ENCODE peak calls at places on chromosome 22, in five cellular contexts. Q, Y, D, K and M are unnamed samples.

GRCh38 chr22:48886604-48887393 is 940.9 kb downstream of the BRD1 start:
- DNase-seq in Q (no peak), Y (no peak), D (no peak), K (no peak), M (no peak)

GRCh38 chr22:50656122-50657070 is 16.2 kb upstream of the SHANK3 start:
- DNase-seq in Q (peak), Y (no peak), D (no peak), K (no peak), M (no peak)

GRCh38 chr22:28075260-28075981 is 156.4 kb upstream of the PITPNB start:
- DNase-seq in Q (peak), Y (peak), D (no peak), K (peak), M (peak)

GRCh38 chr22:26168199-26168915 is 905 bp upstream of the SEZ6L start:
- DNase-seq in Q (no peak), Y (no peak), D (no peak), K (no peak), M (no peak)

GRCh38 chr22:22408731-22409696 is 99.5 kb downstream of the ZNF280B start:
- DNase-seq in Q (peak), Y (no peak), D (peak), K (no peak), M (no peak)

GRCh38 chr22:43964314-43964857 is 9.1 kb downstream of the SAMM50 start:
- DNase-seq in Q (no peak), Y (no peak), D (no peak), K (no peak), M (no peak)

GRCh38 chr22:46737105-46737975 is 712 bp downstream of the CERK start:
- DNase-seq in Q (peak), Y (peak), D (peak), K (no peak), M (peak)

GRCh38 chr22:16955678-16956210 is 52.3 kb downstream of the GAB4 start:
- DNase-seq in Q (no peak), Y (no peak), D (no peak), K (no peak), M (no peak)

GRCh38 chr22:47337161-47337621 is 574.7 kb downstream of the TBC1D22A start:
- DNase-seq in Q (peak), Y (no peak), D (no peak), K (no peak), M (no peak)

GRCh38 chr22:50567721-50568252 is 5.1 kb upstream of the SYCE3 start:
- DNase-seq in Q (no peak), Y (no peak), D (no peak), K (no peak), M (no peak)

GRCh38 chr22:46323126-46323525 is 12.4 kb upstream of the TRMU start:
- DNase-seq in Q (no peak), Y (no peak), D (no peak), K (no peak), M (no peak)

GRCh38 chr22:38757464-38757757 is 1.6 kb upstream of the SUN2 start:
- DNase-seq in Q (no peak), Y (no peak), D (no peak), K (no peak), M (no peak)

GRCh38 chr22:38756631-38757463 is 1.0 kb upstream of the SUN2 start:
- DNase-seq in Q (no peak), Y (no peak), D (peak), K (no peak), M (peak)

GRCh38 chr22:38759005-38759404 is 3.2 kb upstream of the SUN2 start:
- DNase-seq in Q (no peak), Y (no peak), D (no peak), K (no peak), M (no peak)

GRCh38 chr22:38760477-38761201 is 4.8 kb upstream of the SUN2 start:
- DNase-seq in Q (peak), Y (no peak), D (no peak), K (no peak), M (no peak)

DNA sequence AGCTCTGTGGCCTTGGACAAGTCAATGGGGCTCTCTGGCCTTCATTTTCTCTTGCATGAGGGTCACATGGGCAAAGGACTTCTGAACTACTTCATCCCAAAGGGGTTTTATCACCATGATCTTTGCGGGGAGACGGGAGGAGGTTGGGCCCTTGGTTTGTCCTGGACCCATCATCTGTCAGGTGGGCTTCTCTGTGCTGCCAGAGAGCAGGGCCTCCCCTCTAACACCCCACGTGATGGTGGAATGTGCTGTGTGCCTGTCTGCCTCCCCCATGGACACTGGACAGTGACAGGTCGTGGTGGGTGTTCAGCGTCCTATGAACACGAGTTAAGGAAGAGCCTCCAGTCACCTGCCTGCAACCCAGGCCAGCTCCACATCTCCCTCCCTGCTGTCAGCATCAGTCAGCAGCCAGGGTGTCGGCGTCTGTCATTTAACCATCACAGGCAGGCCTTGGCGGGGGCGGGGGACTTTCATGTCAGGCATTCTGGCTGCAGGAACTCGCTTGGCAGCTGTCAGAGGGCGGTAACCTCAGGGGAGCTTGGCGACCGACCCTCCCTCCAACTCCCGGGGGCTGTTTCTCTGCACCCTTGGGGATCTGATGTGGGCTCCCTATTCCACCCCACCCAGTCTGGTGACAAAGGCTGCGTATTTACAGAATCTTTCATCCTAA is 2.6 kb upstream of the SUN2 start:
- DNase-seq in Q (no peak), Y (no peak), D (peak), K (no peak), M (peak)
- TF ChIP-seq POLR2A in Q (no peak), Y (no peak), D (no peak), K (no peak), M (no peak)

DNA sequence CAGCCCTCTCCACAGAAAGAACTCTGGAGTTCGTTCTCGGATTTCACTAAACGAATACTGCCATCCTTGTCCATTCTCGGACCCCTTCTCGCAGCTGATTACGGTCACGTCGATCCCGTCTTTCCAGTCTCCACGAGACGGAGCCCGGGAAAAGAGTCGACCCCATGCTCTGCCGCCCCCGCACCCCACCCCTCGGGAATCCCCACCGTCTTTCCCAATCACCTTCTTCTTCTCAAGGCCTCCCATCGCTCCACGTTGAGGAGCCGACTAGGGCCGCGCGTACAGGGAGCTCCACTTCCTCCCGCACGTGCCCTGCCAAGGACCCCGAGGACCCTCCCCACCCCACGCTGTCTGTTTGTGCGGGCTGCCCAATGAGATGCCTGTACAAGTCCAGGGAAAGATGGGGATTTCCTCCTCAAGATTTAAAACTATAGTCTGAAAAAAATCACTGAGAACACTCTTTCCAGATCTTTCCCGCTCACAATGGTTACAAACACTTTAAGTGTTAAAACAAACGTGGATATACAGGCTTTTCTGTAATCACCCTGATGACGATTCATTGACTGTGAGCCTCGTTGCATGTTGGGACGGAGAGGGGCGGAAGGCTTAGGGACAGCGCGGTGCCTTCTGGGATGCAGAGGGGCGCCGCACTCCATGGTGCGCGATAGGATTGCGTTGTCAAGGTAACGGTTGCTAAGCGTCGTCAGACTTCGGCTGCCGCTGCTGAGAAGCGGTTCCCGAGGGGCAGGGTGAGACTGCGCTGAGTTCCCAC is at the start of gene PES1:
- DNase-seq in Q (peak), Y (peak), D (peak), K (peak), M (peak)
- TF ChIP-seq POLR2A in Q (peak), Y (peak), D (no peak), K (no peak), M (peak)

GRCh38 chr22:19962246-19962908 is 20.8 kb upstream of the TXNRD2 start:
- DNase-seq in Q (peak), Y (peak), D (peak), K (peak), M (peak)
- TF ChIP-seq POLR2A in Q (no peak), Y (no peak), D (no peak), K (no peak), M (no peak)

DNA sequence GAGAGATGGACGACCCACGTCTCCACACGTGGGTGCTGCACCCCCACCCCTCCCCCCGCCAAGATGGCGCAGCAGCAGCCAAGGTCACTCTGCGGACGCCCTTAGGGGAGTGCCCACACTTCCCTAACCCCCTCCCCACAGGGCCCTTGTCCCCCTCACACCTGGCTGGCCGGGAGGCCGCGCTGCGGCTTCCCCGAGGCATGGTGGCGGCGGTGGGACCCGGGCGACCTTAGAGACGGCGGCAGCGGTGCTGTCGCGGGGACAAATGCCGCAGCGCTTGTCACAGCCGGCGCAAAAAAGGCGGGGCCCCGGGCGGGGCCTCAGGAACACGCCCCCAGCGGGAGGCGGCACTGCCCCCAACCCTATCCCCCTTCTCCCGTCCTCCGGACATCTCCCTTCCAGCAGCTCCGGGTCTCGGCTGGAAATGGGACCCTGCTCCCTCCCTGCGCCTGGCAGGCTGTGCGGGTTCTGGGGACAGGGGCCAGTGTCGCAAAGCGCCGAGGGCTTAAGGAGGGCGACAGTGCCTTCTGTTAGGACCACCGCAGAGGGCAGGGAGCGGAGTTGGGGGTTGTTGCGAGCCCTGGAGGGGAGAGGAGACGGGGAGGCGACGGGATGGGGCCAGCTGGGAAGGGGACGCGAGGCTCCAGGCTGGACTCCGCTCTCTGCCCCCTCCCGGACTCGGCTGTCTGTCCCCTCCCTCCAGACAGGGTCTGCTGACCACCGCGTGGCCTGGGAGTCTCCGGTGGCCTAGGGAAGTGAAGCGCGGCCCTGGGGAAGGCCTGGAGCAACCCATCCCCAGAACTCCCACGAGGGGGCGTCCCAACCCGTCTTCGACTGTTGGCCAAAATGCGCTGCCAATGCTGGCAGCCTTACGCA is at the start of gene CHCHD10:
- DNase-seq in Q (peak), Y (peak), D (peak), K (peak), M (peak)
- TF ChIP-seq POLR2A in Q (no peak), Y (peak), D (peak), K (no peak), M (peak)

GRCh38 chr22:42236848-42237247 is 33.6 kb downstream of the TCF20 start:
- DNase-seq in Q (no peak), Y (no peak), D (no peak), K (no peak), M (no peak)
- TF ChIP-seq POLR2A in Q (no peak), Y (no peak), D (no peak), K (no peak), M (no peak)

DNA sequence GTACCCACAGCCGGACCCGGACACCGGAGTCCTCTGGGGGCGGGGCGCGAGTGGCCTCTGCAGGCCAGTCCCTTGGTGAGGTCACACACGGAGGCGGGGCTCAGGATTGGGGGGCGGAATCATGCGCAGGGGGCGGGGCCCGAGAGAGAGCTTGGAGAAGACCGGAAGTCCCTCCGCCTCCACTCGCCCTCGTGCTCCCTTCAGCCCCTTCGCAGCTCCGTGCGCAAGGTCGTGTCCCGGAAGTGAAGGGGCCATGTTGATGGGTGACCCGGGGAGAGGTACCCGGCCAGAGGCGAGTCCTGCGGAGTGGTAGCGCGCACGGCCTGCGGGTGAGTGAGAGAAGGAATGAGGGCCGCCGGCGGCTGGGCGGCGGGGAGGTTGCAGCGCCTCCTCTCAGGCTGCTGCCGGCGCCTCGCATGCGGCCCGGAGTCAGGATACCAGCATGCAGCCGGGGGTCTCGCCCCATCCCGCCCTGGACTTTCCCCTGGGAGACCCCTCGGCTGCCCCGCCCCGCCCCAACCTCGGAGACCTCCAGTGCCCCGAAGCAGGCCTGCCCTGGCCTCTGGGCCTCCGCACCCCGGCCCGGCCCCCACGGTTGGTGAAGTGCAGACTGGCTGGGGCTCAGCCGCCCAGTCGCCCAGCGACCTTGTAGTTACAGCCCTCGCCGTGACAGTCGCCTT is at the start of gene MIEF1:
- DNase-seq in Q (peak), Y (peak), D (peak), K (peak), M (peak)
- TF ChIP-seq POLR2A in Q (no peak), Y (peak), D (no peak), K (no peak), M (peak)

GRCh38 chr22:36743011-36743410 is 32.9 kb downstream of the IFT27 start:
- DNase-seq in Q (no peak), Y (no peak), D (no peak), K (no peak), M (no peak)
- TF ChIP-seq POLR2A in Q (no peak), Y (no peak), D (no peak), K (no peak), M (no peak)